ENCODE peak calls at places on chromosomes 12 and 14, in ten cellular contexts. H is heart right ventricle, K is Calu3, R is upper lobe of right lung, X is tibial artery, E is AG04449, Q is astrocyte of the cerebellum, B is astrocyte, M is testis, U is fibroblast of lung. O is an unnamed sample.

GRCh38 chr12:109111775-109112491 is 4.5 kb upstream of the ACACB start:
- DNase-seq in H (peak), K (peak), R (peak), X (peak), E (no peak), Q (no peak), B (peak), M (peak), U (peak), O (peak)

GRCh38 chr14:100155049-100155621 is 4.3 kb downstream of the DEGS2 start:
- DNase-seq in H (peak), K (peak), R (no peak), X (no peak), E (no peak), Q (no peak), B (no peak), M (peak), U (peak), O (no peak)

GRCh38 chr12:220946-221550 is 7.1 kb upstream of the SLC6A12 start:
- DNase-seq in H (no peak), K (no peak), R (no peak), X (no peak), E (no peak), Q (no peak), B (no peak), M (no peak), U (no peak), O (no peak)

GRCh38 chr12:2641209-2641608 is 153.6 kb upstream of the FKBP4 start:
- DNase-seq in H (no peak), K (peak), R (peak), X (peak), E (no peak), Q (no peak), B (peak), M (no peak), U (peak), O (no peak)

GRCh38 chr14:57492859-57493258 is 798 bp downstream of the CCDC198 start:
- DNase-seq in H (no peak), K (peak), R (no peak), X (no peak), E (peak), Q (peak), B (peak), M (no peak), U (peak), O (peak)

GRCh38 chr12:56684745-56685369 is 3.2 kb downstream of the PTGES3 start:
- DNase-seq in H (no peak), K (no peak), R (peak), X (no peak), E (no peak), Q (no peak), B (no peak), M (no peak), U (no peak), O (no peak)

GRCh38 chr12:110743571-110744093 is 941 bp upstream of the PPP1CC start:
- DNase-seq in H (peak), K (peak), R (peak), X (peak), E (no peak), Q (no peak), B (no peak), M (peak), U (no peak), O (no peak)

GRCh38 chr12:10873374-10873773 is 10.7 kb downstream of the PRH1 start:
- DNase-seq in H (no peak), K (no peak), R (no peak), X (no peak), E (no peak), Q (peak), B (peak), M (peak), U (peak), O (no peak)

GRCh38 chr12:130961921-130962326 is 8.2 kb downstream of the ADGRD1 start:
- DNase-seq in H (peak), K (no peak), R (no peak), X (no peak), E (no peak), Q (no peak), B (no peak), M (no peak), U (no peak), O (no peak)

GRCh38 chr12:127655691-127656090 is 611.3 kb upstream of the TMEM132C start:
- DNase-seq in H (no peak), K (no peak), R (no peak), X (no peak), E (peak), Q (peak), B (peak), M (no peak), U (peak), O (peak)

GRCh38 chr14:61493239-61493638 is 171.9 kb downstream of the PRKCH start:
- DNase-seq in H (no peak), K (no peak), R (no peak), X (no peak), E (peak), Q (peak), B (peak), M (no peak), U (peak), O (peak)

GRCh38 chr12:6386522-6386921 is 2.6 kb downstream of the LTBR start:
- DNase-seq in H (no peak), K (no peak), R (no peak), X (no peak), E (no peak), Q (no peak), B (no peak), M (no peak), U (no peak), O (no peak)

GRCh38 chr14:50932159-50932558 is 12.1 kb downstream of the PYGL start:
- DNase-seq in H (no peak), K (no peak), R (no peak), X (no peak), E (no peak), Q (no peak), B (no peak), M (no peak), U (no peak), O (no peak)

GRCh38 chr12:6688543-6688999 is 604 bp downstream of the ZNF384 start:
- DNase-seq in H (peak), K (peak), R (no peak), X (peak), E (no peak), Q (no peak), B (peak), M (peak), U (no peak), O (no peak)

GRCh38 chr12:67525500-67525884 is 123.1 kb upstream of the DYRK2 start:
- DNase-seq in H (no peak), K (no peak), R (no peak), X (no peak), E (no peak), Q (no peak), B (no peak), M (no peak), U (no peak), O (no peak)

GRCh38 chr12:65308001-65308400 is 29.5 kb downstream of the MSRB3 start:
- DNase-seq in H (no peak), K (no peak), R (no peak), X (no peak), E (no peak), Q (no peak), B (no peak), M (no peak), U (peak), O (no peak)

GRCh38 chr12:31518680-31519227 is 72.2 kb downstream of the DENND5B start:
- DNase-seq in H (no peak), K (peak), R (no peak), X (no peak), E (peak), Q (peak), B (peak), M (peak), U (peak), O (peak)

GRCh38 chr14:23401331-23401730 is 6.7 kb downstream of the MYH6 start:
- DNase-seq in H (no peak), K (no peak), R (no peak), X (no peak), E (no peak), Q (no peak), B (no peak), M (no peak), U (no peak), O (no peak)

GRCh38 chr14:92888896-92889295 is 34.1 kb upstream of the CHGA start:
- DNase-seq in H (no peak), K (no peak), R (no peak), X (no peak), E (no peak), Q (no peak), B (no peak), M (no peak), U (no peak), O (no peak)

GRCh38 chr12:108340037-108340436 is 926 bp upstream of the CMKLR1 start:
- DNase-seq in H (no peak), K (no peak), R (no peak), X (peak), E (no peak), Q (no peak), B (no peak), M (no peak), U (no peak), O (no peak)

GRCh38 chr14:95445676-95446075 is 70.8 kb downstream of the SYNE3 start:
- DNase-seq in H (no peak), K (no peak), R (no peak), X (no peak), E (no peak), Q (no peak), B (no peak), M (no peak), U (no peak), O (no peak)

GRCh38 chr14:81062816-81063215 is 107.4 kb downstream of the TSHR start:
- DNase-seq in H (no peak), K (peak), R (no peak), X (no peak), E (no peak), Q (no peak), B (no peak), M (no peak), U (no peak), O (no peak)

GRCh38 chr14:102939820-102940561 is 17.5 kb downstream of the AMN start:
- DNase-seq in H (no peak), K (no peak), R (peak), X (no peak), E (no peak), Q (no peak), B (no peak), M (peak), U (no peak), O (no peak)

GRCh38 chr14:66435683-66436082 is 50.5 kb upstream of the CCDC196 start:
- DNase-seq in H (no peak), K (no peak), R (no peak), X (no peak), E (no peak), Q (no peak), B (no peak), M (no peak), U (no peak), O (no peak)

GRCh38 chr14:49975286-49975685 is 82.4 kb downstream of the ARF6 start:
- DNase-seq in H (no peak), K (peak), R (no peak), X (no peak), E (no peak), Q (peak), B (peak), M (peak), U (peak), O (peak)

GRCh38 chr12:102824218-102824835 is 92.7 kb downstream of the PAH start:
- DNase-seq in H (peak), K (peak), R (peak), X (peak), E (no peak), Q (no peak), B (no peak), M (peak), U (no peak), O (no peak)

GRCh38 chr12:113174461-113175384 is 10.6 kb downstream of the DDX54 start:
- DNase-seq in H (peak), K (peak), R (peak), X (peak), E (no peak), Q (no peak), B (no peak), M (peak), U (peak), O (no peak)

GRCh38 chr12:113181975-113182374 is 3.3 kb downstream of the DDX54 start:
- DNase-seq in H (no peak), K (no peak), R (no peak), X (no peak), E (no peak), Q (no peak), B (no peak), M (no peak), U (no peak), O (no peak)

GRCh38 chr12:113183030-113183589 is 2.2 kb downstream of the DDX54 start:
- DNase-seq in H (no peak), K (no peak), R (no peak), X (no peak), E (no peak), Q (no peak), B (no peak), M (no peak), U (no peak), O (no peak)

GRCh38 chr12:113180333-113180732 is 4.9 kb downstream of the DDX54 start:
- DNase-seq in H (no peak), K (no peak), R (no peak), X (no peak), E (no peak), Q (no peak), B (no peak), M (no peak), U (no peak), O (no peak)

GRCh38 chr12:113179023-113179422 is 6.3 kb downstream of the DDX54 start:
- DNase-seq in H (no peak), K (no peak), R (no peak), X (no peak), E (no peak), Q (no peak), B (no peak), M (no peak), U (no peak), O (no peak)
- TF ChIP-seq CTCF in H (no peak), K (no peak), R (no peak), X (no peak), E (no peak), Q (no peak), B (no peak), M (no peak), U (no peak), O (no peak)

DNA sequence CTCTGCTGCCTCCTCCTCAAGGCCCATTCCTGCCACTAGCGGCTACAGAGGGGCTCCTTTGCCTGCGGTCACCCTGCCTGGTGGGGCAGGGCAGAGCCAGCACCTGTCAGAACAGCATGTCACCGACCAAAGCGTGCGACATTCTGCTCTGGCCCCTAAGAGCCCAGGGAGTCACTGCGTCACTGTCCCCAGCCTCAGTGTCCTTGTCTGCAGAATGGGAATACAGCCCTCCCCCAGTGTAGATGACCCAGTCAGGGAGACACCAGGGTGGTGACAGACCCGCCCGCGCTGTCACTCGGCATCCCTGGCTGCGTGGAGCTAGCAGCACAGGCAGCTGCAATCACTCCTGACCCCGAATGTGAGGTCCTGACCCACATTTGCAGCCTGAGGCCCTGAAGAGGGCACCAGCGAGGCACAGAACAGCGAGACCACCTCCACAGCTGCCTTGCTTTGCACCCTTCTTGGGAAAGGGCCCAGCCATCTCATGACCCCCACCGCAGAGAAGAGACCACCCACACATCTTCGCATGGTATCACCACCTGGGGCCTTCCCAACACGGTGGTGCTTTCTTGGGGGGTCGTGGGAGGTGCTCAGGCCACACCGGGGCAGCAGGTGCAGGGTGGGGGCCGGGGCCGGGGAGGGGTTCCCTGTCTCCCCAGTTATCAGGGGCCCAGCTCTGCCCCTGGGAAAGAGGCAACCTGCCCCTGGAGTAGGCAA is 2.5 kb downstream of the AHNAK2 start:
- DNase-seq in H (no peak), K (no peak), R (no peak), X (no peak), E (no peak), Q (no peak), B (no peak), M (no peak), U (no peak), O (no peak)
- TF ChIP-seq CTCF in H (no peak), K (no peak), R (no peak), X (no peak), E (no peak), Q (no peak), B (no peak), M (no peak), U (no peak), O (no peak)

GRCh38 chr14:53386359-53386758 is 233.2 kb upstream of the DDHD1 start:
- DNase-seq in H (no peak), K (no peak), R (no peak), X (no peak), E (no peak), Q (no peak), B (no peak), M (no peak), U (no peak), O (no peak)

GRCh38 chr14:53391631-53392030 is 238.5 kb upstream of the DDHD1 start:
- DNase-seq in H (no peak), K (no peak), R (no peak), X (no peak), E (no peak), Q (peak), B (peak), M (no peak), U (peak), O (no peak)

GRCh38 chr14:53391156-53391555 is 238.0 kb upstream of the DDHD1 start:
- DNase-seq in H (no peak), K (no peak), R (no peak), X (no peak), E (no peak), Q (no peak), B (peak), M (no peak), U (peak), O (peak)

GRCh38 chr14:53389207-53389606 is 236.1 kb upstream of the DDHD1 start:
- DNase-seq in H (no peak), K (no peak), R (no peak), X (no peak), E (no peak), Q (no peak), B (peak), M (no peak), U (no peak), O (no peak)

DNA sequence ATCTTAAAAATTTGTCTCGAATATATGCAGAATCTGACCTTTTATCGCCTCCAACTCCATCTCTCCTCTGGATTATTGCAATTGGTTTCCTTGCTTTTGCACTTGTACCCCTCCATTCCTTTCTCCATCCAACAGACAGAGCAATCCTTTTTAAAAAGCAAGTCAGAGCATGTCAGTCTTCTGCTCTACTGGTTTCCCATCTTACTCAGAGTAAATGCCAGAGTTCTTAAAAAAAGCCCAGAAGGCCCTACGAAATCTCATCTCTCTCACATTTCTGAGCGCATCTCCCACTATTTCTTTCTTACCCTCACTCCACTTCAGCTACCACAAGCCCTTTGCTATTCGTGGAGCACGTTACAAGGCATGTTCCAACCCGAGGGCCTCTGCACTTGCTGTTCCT is 236.9 kb upstream of the DDHD1 start:
- DNase-seq in H (no peak), K (no peak), R (no peak), X (no peak), E (no peak), Q (no peak), B (no peak), M (no peak), U (no peak), O (no peak)
- TF ChIP-seq CTCF in H (no peak), K (no peak), R (no peak), X (no peak), E (no peak), Q (no peak), B (no peak), M (no peak), U (no peak), O (no peak)

GRCh38 chr12:125194999-125195398 is 129.8 kb downstream of the AACS start:
- DNase-seq in H (no peak), K (no peak), R (no peak), X (no peak), E (no peak), Q (peak), B (no peak), M (no peak), U (no peak), O (no peak)

GRCh38 chr12:125197326-125197725 is 132.1 kb downstream of the AACS start:
- DNase-seq in H (no peak), K (no peak), R (no peak), X (no peak), E (no peak), Q (no peak), B (no peak), M (no peak), U (no peak), O (no peak)

GRCh38 chr12:125202421-125202820 is 137.2 kb downstream of the AACS start:
- DNase-seq in H (no peak), K (no peak), R (no peak), X (no peak), E (no peak), Q (no peak), B (no peak), M (no peak), U (no peak), O (no peak)

GRCh38 chr12:125201940-125202339 is 136.7 kb downstream of the AACS start:
- DNase-seq in H (no peak), K (no peak), R (no peak), X (no peak), E (no peak), Q (no peak), B (no peak), M (no peak), U (no peak), O (no peak)

GRCh38 chr12:125198647-125199046 is 133.4 kb downstream of the AACS start:
- DNase-seq in H (no peak), K (no peak), R (no peak), X (no peak), E (no peak), Q (no peak), B (no peak), M (no peak), U (no peak), O (no peak)
- TF ChIP-seq CTCF in H (no peak), K (no peak), R (no peak), X (no peak), E (no peak), Q (no peak), B (no peak), M (no peak), U (no peak), O (no peak)

DNA sequence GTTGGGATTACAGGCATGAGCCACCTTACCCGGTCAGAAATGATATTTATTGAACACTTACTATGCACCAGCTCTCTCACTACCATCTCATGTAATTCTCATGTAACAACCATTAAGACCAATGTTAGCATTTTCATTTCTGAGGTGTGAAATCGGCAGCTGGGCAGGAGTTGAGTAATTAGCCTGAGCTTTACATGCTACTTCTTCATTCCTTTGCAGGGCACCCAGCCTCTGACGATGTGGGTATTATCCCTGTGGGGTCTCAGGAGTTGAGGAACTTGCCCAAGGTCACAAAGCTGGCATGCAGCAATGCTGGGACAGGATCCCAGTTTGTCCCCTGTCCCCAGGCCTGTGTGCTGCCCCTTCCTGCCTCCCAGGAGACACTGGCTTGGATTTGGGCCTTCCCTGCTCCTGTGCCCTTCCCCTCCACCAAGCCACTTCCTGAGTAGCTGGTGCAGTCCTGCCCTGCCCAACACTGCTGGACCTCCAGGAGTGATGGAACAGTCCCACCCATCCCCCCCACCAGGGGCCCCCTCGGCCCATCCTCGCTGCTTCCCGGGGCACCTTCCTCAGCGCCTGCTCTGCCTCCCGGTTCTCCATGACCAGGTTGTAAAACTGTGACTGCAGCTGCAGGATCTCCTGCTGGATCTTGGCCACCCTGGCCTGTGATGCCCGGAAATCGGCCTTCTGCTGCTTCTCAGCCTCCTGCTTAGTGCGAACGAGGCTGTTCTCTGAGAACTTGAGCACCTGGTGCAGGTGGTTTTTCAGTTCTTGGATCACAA is 14.7 kb downstream of the RITA1 start:
- DNase-seq in H (no peak), K (no peak), R (no peak), X (no peak), E (no peak), Q (no peak), B (no peak), M (no peak), U (no peak), O (no peak)
- TF ChIP-seq CTCF in H (no peak), K (no peak), R (no peak), X (no peak), E (no peak), Q (no peak), B (no peak), M (no peak), U (no peak), O (no peak)

O was measured in AG09319.